ENCODE peak calls at places on chromosomes 4 and X, in six cellular contexts. X, Q, U, F, V and Z are unnamed samples.

GRCh38 chrX:16807548-16807947 is 21.3 kb downstream of the TXLNG start:
- DNase-seq in Q (no peak), V (no peak), F (no peak), X (no peak), U (no peak), Z (no peak)

GRCh38 chr4:91267543-91267942 is 1036.2 kb upstream of the GRID2 start:
- DNase-seq in V (no peak), U (no peak), X (no peak), Q (no peak), F (no peak), Z (no peak)

GRCh38 chrX:149370097-149370496 is 135.0 kb downstream of the IDS start:
- DNase-seq in V (no peak), U (no peak), F (peak), Q (no peak), X (no peak), Z (no peak)

GRCh38 chrX:153981771-153982533 is 9.4 kb downstream of the TMEM187 start:
- DNase-seq in F (no peak), V (no peak), U (no peak), X (peak), Q (peak), Z (no peak)

GRCh38 chr4:76745264-76745663 is 152.7 kb downstream of the SOWAHB start:
- DNase-seq in F (peak), V (no peak), Q (no peak), U (no peak), X (no peak), Z (no peak)

GRCh38 chrX:108511721-108512120 is 72.1 kb downstream of the COL4A5 start:
- DNase-seq in F (peak), Q (no peak), X (no peak), U (no peak), V (no peak), Z (no peak)

GRCh38 chrX:154308108-154308946 is 12.7 kb downstream of the TKTL1 start:
- DNase-seq in V (peak), U (peak), X (peak), Q (peak), F (no peak), Z (peak)

GRCh38 chr4:151199496-151200190 is 77.3 kb upstream of the PRSS48 start:
- DNase-seq in U (no peak), X (no peak), F (no peak), Q (peak), V (no peak), Z (no peak)

GRCh38 chr4:43048570-43048969 is 156.1 kb downstream of the GRXCR1 start:
- DNase-seq in X (no peak), F (no peak), Q (no peak), U (no peak), V (no peak), Z (no peak)

GRCh38 chr4:95889662-95890061 is 49.8 kb downstream of the PDHA2 start:
- DNase-seq in U (no peak), Q (no peak), X (no peak), V (no peak), F (no peak), Z (no peak)

GRCh38 chr4:54838301-54838700 is 180.5 kb downstream of the KIT start:
- DNase-seq in V (no peak), X (no peak), Q (no peak), F (no peak), U (no peak), Z (no peak)

GRCh38 chr4:89299153-89299789 is 8.3 kb downstream of the GPRIN3 start:
- DNase-seq in X (no peak), U (no peak), Q (no peak), V (no peak), F (no peak), Z (no peak)

GRCh38 chr4:7753271-7753670 is 186.4 kb downstream of the AFAP1 start:
- DNase-seq in U (no peak), Q (peak), X (no peak), V (no peak), F (no peak), Z (no peak)

GRCh38 chr4:137025484-137026059 is 506.7 kb downstream of the PCDH18 start:
- DNase-seq in X (no peak), U (no peak), Q (no peak), V (no peak), F (no peak), Z (no peak)

GRCh38 chr4:12118651-12119213 is 690.0 kb upstream of the HS3ST1 start:
- DNase-seq in X (no peak), F (peak), V (no peak), Q (no peak), U (no peak), Z (no peak)

GRCh38 chrX:34632404-34632803 is 24.7 kb downstream of the TMEM47 start:
- DNase-seq in X (no peak), F (no peak), Q (no peak), V (no peak), U (no peak), Z (no peak)

GRCh38 chr4:53863731-53864130 is 200.7 kb downstream of the CHIC2 start:
- DNase-seq in U (no peak), X (no peak), Q (peak), V (no peak), F (no peak), Z (no peak)

GRCh38 chrX:67570839-67571238 is 27.0 kb downstream of the AR start:
- DNase-seq in V (no peak), U (no peak), X (no peak), F (no peak), Q (no peak), Z (no peak)

GRCh38 chr4:53121304-53121865 is 244.5 kb downstream of the SCFD2 start:
- DNase-seq in V (no peak), U (no peak), X (no peak), Q (peak), F (no peak), Z (no peak)

GRCh38 chr4:7968262-7968896 is 28.7 kb upstream of the AFAP1 start:
- DNase-seq in U (no peak), X (no peak), V (no peak), F (no peak), Q (no peak), Z (no peak)

GRCh38 chr4:52751349-52751911 is at the start of gene ERVMER34-1:
- DNase-seq in X (peak), F (no peak), Q (peak), U (peak), V (peak), Z (peak)

GRCh38 chrX:110418857-110419249 is 60.2 kb downstream of the RTL9 start:
- DNase-seq in Q (no peak), F (peak), U (peak), X (no peak), V (no peak), Z (no peak)

GRCh38 chr4:124965492-124965891 is 253.0 kb upstream of the ANKRD50 start:
- DNase-seq in V (no peak), F (no peak), U (no peak), Q (no peak), X (no peak), Z (no peak)

GRCh38 chrX:51860679-51861078 is 32.7 kb upstream of the MAGED1 start:
- DNase-seq in X (no peak), U (peak), F (no peak), Q (no peak), V (no peak), Z (peak)

GRCh38 chrX:140733766-140734342 is 24.3 kb downstream of the LINC00632 start:
- DNase-seq in Q (no peak), F (no peak), U (peak), X (peak), V (no peak), Z (peak)

GRCh38 chr4:119310826-119311225 is 11.1 kb downstream of the FABP2 start:
- DNase-seq in V (no peak), U (no peak), X (no peak), F (peak), Q (no peak), Z (no peak)

GRCh38 chr4:110165382-110166285 is 32.8 kb downstream of the ELOVL6 start:
- DNase-seq in X (peak), U (peak), V (no peak), F (peak), Q (no peak), Z (no peak)

GRCh38 chr4:124212835-124213640 is 499.5 kb downstream of the ANKRD50 start:
- DNase-seq in F (no peak), Q (no peak), U (no peak), V (no peak), X (no peak), Z (no peak)

GRCh38 chrX:42697544-42697943 is 80.4 kb downstream of the PPP1R2C start:
- DNase-seq in Q (no peak), F (no peak), X (no peak), V (no peak), U (no peak), Z (no peak)

GRCh38 chr4:121898150-121898549 is 27.9 kb upstream of the BBS7 start:
- DNase-seq in U (no peak), V (no peak), Q (no peak), X (peak), F (no peak), Z (no peak)

GRCh38 chr4:82017680-82018079 is 356.1 kb downstream of the HNRNPD start:
- DNase-seq in Q (no peak), U (peak), F (no peak), X (no peak), V (no peak), Z (no peak)

DNA sequence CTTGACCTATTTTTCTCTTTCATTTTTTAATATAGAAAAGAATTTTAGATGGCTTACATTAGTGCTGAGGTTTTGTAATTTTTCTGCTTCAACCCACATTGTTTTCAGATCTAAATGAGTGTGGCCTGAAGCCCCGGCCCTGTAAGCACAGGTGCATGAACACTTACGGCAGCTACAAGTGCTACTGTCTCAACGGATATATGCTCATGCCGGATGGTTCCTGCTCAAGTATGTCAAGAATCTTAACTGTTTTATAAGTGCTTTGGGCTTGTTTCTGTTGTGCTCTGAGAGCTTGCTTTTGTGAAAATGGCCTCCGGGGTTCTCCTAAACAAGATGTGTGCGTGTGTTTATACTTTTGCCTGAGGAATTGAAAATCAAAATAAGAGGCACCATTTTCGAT is 41.6 kb downstream of the NPNT start:
- DNase-seq in Q (no peak), X (no peak), U (no peak), V (no peak), F (no peak), Z (no peak)
- H3K4me3 ChIP-seq in Q (no peak), X (no peak), U (no peak), V (no peak), F (no peak), Z (no peak)

GRCh38 chr4:6271206-6271605 is 1.6 kb downstream of the WFS1 start:
- DNase-seq in F (no peak), X (no peak), Q (no peak), V (peak), U (no peak), Z (no peak)
- H3K4me3 ChIP-seq in F (no peak), X (no peak), Q (no peak), V (no peak), U (no peak), Z (no peak)

DNA sequence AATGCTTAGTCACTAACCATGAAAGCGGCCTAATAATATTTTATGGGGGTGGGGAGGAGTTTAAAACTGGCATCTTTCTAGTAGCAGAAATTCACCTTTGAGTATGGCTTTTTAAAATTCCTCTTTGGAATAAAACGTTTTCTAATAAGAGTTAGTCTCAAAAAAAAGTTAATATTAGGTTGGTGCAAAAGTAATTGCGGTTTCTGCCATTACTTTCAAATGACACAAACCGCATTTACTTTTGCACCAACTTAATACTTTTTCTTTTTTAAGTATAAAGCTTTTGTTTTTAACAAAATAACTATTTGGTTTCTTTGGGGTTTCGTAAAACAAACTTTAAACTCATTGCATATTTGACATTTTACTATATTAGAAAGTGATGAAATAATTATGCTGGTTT is 68.4 kb downstream of the FBXO8 start:
- DNase-seq in Q (no peak), F (no peak), V (no peak), U (no peak), X (no peak), Z (no peak)
- H3K4me3 ChIP-seq in Q (peak), F (no peak), V (no peak), U (no peak), X (no peak), Z (no peak)

GRCh38 chrX:1244164-1245076 is 24.2 kb upstream of the CSF2RA start:
- DNase-seq in F (no peak), U (no peak), Q (no peak), X (no peak), V (no peak), Z (no peak)

GRCh38 chrX:1246816-1247215 is 21.8 kb upstream of the CSF2RA start:
- DNase-seq in X (peak), U (peak), F (no peak), V (peak), Q (peak), Z (no peak)

GRCh38 chrX:1242901-1243402 is 25.7 kb upstream of the CSF2RA start:
- DNase-seq in Q (no peak), V (no peak), F (no peak), U (no peak), X (no peak), Z (no peak)

GRCh38 chrX:1249101-1249887 is 19.3 kb upstream of the CSF2RA start:
- DNase-seq in U (no peak), V (no peak), Q (peak), F (no peak), X (peak), Z (no peak)

GRCh38 chrX:1248381-1249061 is 20.1 kb upstream of the CSF2RA start:
- DNase-seq in Q (peak), V (no peak), X (no peak), F (no peak), U (no peak), Z (no peak)
- H3K4me3 ChIP-seq in Q (peak), V (no peak), X (no peak), F (no peak), U (no peak), Z (no peak)

GRCh38 chr4:16900325-16900724 is 1.9 kb upstream of the LDB2 start:
- DNase-seq in V (no peak), F (no peak), U (no peak), Q (no peak), X (no peak), Z (no peak)

GRCh38 chr4:16894406-16894805 is 4.0 kb downstream of the LDB2 start:
- DNase-seq in V (no peak), U (no peak), X (no peak), F (no peak), Q (no peak), Z (no peak)

GRCh38 chr4:16897351-16897750 is 1.1 kb downstream of the LDB2 start:
- DNase-seq in X (no peak), U (no peak), Q (no peak), F (no peak), V (no peak), Z (no peak)

GRCh38 chr4:16897991-16898827 is at the start of gene LDB2:
- DNase-seq in X (peak), U (no peak), Q (peak), F (peak), V (no peak), Z (no peak)

GRCh38 chr4:16896871-16897270 is 1.6 kb downstream of the LDB2 start:
- DNase-seq in Q (no peak), F (no peak), U (no peak), V (no peak), X (no peak), Z (no peak)
- H3K4me3 ChIP-seq in Q (peak), F (peak), U (no peak), V (peak), X (peak), Z (peak)

GRCh38 chr4:107799634-107800033 is 25.1 kb upstream of the SGMS2 start:
- DNase-seq in U (no peak), F (no peak), Q (no peak), X (no peak), V (no peak), Z (no peak)
- H3K4me3 ChIP-seq in U (no peak), F (no peak), Q (peak), X (no peak), V (no peak), Z (no peak)